ENCODE peak calls at places on chromosomes 3 and 15, in nine cellular contexts. F, R, W, A, I, Q, X, L and P are unnamed samples. For H3K36me3, the result is how much of the 10 kb centered on the place peaks cover.

GRCh38 chr3:127431066-127431465 is 143.2 kb upstream of the PRR20G start:
- DNase-seq in F (peak), R (no peak), W (no peak), A (peak), I (no peak), Q (no peak), X (no peak), L (no peak), P (no peak)

GRCh38 chr3:59262076-59262498 is 212.3 kb upstream of the CFAP20DC start:
- DNase-seq in F (no peak), R (no peak), W (no peak), A (no peak), I (no peak), Q (no peak), X (no peak), L (no peak), P (no peak)

GRCh38 chr3:144104146-144104545 is 132.5 kb downstream of the DIPK2A start:
- DNase-seq in F (no peak), R (no peak), W (no peak), A (no peak), I (no peak), Q (no peak), X (no peak), L (no peak), P (no peak)

GRCh38 chr3:126372413-126373145 is 15.4 kb upstream of the KLF15 start:
- DNase-seq in F (no peak), R (no peak), W (no peak), A (no peak), I (peak), Q (no peak), X (no peak), L (no peak), P (peak)

GRCh38 chr15:62835351-62835750 is 207.2 kb upstream of the TPM1 start:
- DNase-seq in F (no peak), R (no peak), W (no peak), A (no peak), I (no peak), Q (no peak), X (peak), L (peak), P (no peak)

GRCh38 chr3:174960898-174961297 is 101.8 kb downstream of the NAALADL2 start:
- DNase-seq in F (no peak), R (no peak), W (no peak), A (no peak), I (no peak), Q (no peak), X (no peak), L (no peak), P (no peak)

GRCh38 chr3:112640864-112641751 is at the start of gene CCDC80:
- DNase-seq in F (peak), R (no peak), W (no peak), A (no peak), I (no peak), Q (peak), X (peak), L (no peak), P (no peak)

GRCh38 chr15:40323239-40323952 is at the start of gene INAFM2:
- DNase-seq in F (peak), R (peak), W (peak), A (peak), I (peak), Q (peak), X (peak), L (peak), P (peak)

GRCh38 chr3:57582470-57583168 is 14.5 kb downstream of the ARF4 start:
- DNase-seq in F (no peak), R (no peak), W (no peak), A (no peak), I (no peak), Q (peak), X (no peak), L (no peak), P (peak)

GRCh38 chr15:66459818-66460615 is 37.5 kb downstream of the SNAPC5 start:
- DNase-seq in F (no peak), R (no peak), W (no peak), A (no peak), I (no peak), Q (no peak), X (peak), L (no peak), P (no peak)

GRCh38 chr3:191238321-191238817 is 39.3 kb downstream of the OSTN start:
- DNase-seq in F (no peak), R (no peak), W (no peak), A (no peak), I (no peak), Q (no peak), X (peak), L (no peak), P (no peak)

GRCh38 chr3:149632225-149632624 is 25.6 kb downstream of the WWTR1 start:
- DNase-seq in F (no peak), R (no peak), W (no peak), A (no peak), I (no peak), Q (no peak), X (no peak), L (no peak), P (no peak)

GRCh38 chr15:84684092-84684491 is 26.1 kb upstream of the NMB start:
- DNase-seq in F (no peak), R (no peak), W (no peak), A (no peak), I (no peak), Q (no peak), X (peak), L (no peak), P (no peak)

GRCh38 chr15:59687831-59688230 is 1.3 kb downstream of the BNIP2 start:
- DNase-seq in F (no peak), R (peak), W (no peak), A (no peak), I (no peak), Q (no peak), X (peak), L (no peak), P (peak)

GRCh38 chr3:11846281-11847034 is at the start of gene TAMM41:
- DNase-seq in F (peak), R (peak), W (peak), A (peak), I (peak), Q (peak), X (peak), L (peak), P (peak)

GRCh38 chr15:48703544-48703943 is 58.0 kb upstream of the FBN1 start:
- DNase-seq in F (no peak), R (no peak), W (no peak), A (no peak), I (no peak), Q (no peak), X (peak), L (no peak), P (no peak)

GRCh38 chr3:12967751-12968209 is 105.4 kb downstream of the IQSEC1 start:
- DNase-seq in F (peak), R (peak), W (peak), A (peak), I (peak), Q (peak), X (peak), L (peak), P (peak)

GRCh38 chr15:47773163-47773562 is 55.9 kb downstream of the SEMA6D start:
- DNase-seq in F (no peak), R (no peak), W (no peak), A (no peak), I (no peak), Q (no peak), X (peak), L (no peak), P (no peak)

GRCh38 chr15:67781907-67782559 is 43.3 kb upstream of the SKOR1 start:
- DNase-seq in F (no peak), R (no peak), W (no peak), A (no peak), I (no peak), Q (no peak), X (no peak), L (no peak), P (no peak)

GRCh38 chr3:172939651-172940293 is 189.2 kb downstream of the ECT2 start:
- DNase-seq in F (peak), R (no peak), W (peak), A (no peak), I (no peak), Q (no peak), X (peak), L (no peak), P (no peak)

GRCh38 chr3:149015383-149015782 is 24.0 kb downstream of the GYG1 start:
- DNase-seq in F (no peak), R (no peak), W (no peak), A (no peak), I (no peak), Q (no peak), X (peak), L (no peak), P (no peak)

GRCh38 chr3:104628185-104628789 is 738.4 kb upstream of the ALCAM start:
- DNase-seq in F (peak), R (no peak), W (no peak), A (no peak), I (no peak), Q (peak), X (peak), L (no peak), P (peak)

GRCh38 chr15:25613113-25613512 is 174.3 kb upstream of the UBE3A start:
- DNase-seq in F (peak), R (no peak), W (no peak), A (no peak), I (no peak), Q (no peak), X (no peak), L (no peak), P (no peak)

GRCh38 chr3:123688241-123688747 is 103.4 kb upstream of the HACD2 start:
- DNase-seq in F (no peak), R (no peak), W (no peak), A (no peak), I (no peak), Q (no peak), X (peak), L (no peak), P (no peak)

GRCh38 chr15:71761649-71762048 is 48.7 kb upstream of the NR2E3 start:
- DNase-seq in F (no peak), R (no peak), W (no peak), A (no peak), I (no peak), Q (peak), X (peak), L (no peak), P (no peak)

GRCh38 chr15:81887913-81888312 is 157.9 kb downstream of the MEX3B start:
- DNase-seq in F (no peak), R (no peak), W (no peak), A (no peak), I (no peak), Q (no peak), X (peak), L (no peak), P (no peak)

GRCh38 chr15:39794970-39795369 is 12.3 kb upstream of the FSIP1 start:
- DNase-seq in F (no peak), R (no peak), W (no peak), A (no peak), I (no peak), Q (peak), X (no peak), L (no peak), P (no peak)

GRCh38 chr3:165359005-165359404 is 162.8 kb upstream of the SLITRK3 start:
- DNase-seq in F (no peak), R (no peak), W (no peak), A (no peak), I (no peak), Q (no peak), X (no peak), L (no peak), P (no peak)

GRCh38 chr3:39157359-39157758 is 4.0 kb upstream of the CSRNP1 start:
- DNase-seq in F (no peak), R (no peak), W (no peak), A (no peak), I (no peak), Q (no peak), X (no peak), L (no peak), P (no peak)

GRCh38 chr3:88044411-88044810 is 14.4 kb downstream of the CGGBP1 start:
- DNase-seq in F (no peak), R (no peak), W (no peak), A (no peak), I (no peak), Q (no peak), X (peak), L (no peak), P (no peak)

GRCh38 chr3:95037097-95037496 is 974.2 kb downstream of the NSUN3 start:
- DNase-seq in F (no peak), R (no peak), W (no peak), A (no peak), I (no peak), Q (no peak), X (no peak), L (no peak), P (no peak)

GRCh38 chr15:39580630-39581500 is at the start of gene THBS1:
- DNase-seq in F (peak), R (peak), W (peak), A (peak), I (peak), Q (peak), X (peak), L (peak), P (peak)

GRCh38 chr3:129132097-129132866 is 10.7 kb upstream of the RAB43 start:
- DNase-seq in F (no peak), R (no peak), W (no peak), A (no peak), I (peak), Q (no peak), X (no peak), L (no peak), P (no peak)
- H3K36me3 ChIP-seq in F (under half), R (under half), W (half or more), A (under half), I (half or more), Q (under half), X (under half), L (under half), P (under half)

GRCh38 chr3:51698209-51698608 is 8.7 kb upstream of the GRM2 start:
- DNase-seq in F (peak), R (no peak), W (no peak), A (no peak), I (no peak), Q (no peak), X (no peak), L (no peak), P (no peak)
- H3K36me3 ChIP-seq in F (under half), R (under half), W (under half), A (under half), I (half or more), Q (under half), X (under half), L (under half), P (under half)

DNA sequence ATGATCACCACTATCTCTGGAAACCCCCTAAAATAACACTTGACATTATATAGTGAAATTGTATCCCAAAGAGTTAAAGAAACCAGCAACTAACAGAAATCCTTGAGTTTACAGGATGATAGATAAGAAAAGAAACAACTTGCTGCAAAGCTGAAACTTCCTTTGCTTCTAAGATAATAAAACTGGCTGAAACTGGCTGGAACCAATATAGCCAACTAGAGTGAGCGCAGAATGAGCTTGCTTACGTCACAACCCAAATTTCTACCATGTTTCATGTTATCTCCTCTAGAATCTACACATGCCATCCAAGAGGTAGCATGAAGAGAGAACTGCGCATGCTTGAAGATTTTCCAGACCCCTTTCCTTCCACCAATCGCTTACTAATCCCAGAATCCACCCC is 83.8 kb upstream of the ACTC1 start:
- DNase-seq in F (no peak), R (no peak), W (no peak), A (no peak), I (no peak), Q (no peak), X (no peak), L (no peak), P (no peak)
- H3K36me3 ChIP-seq in F (under half), R (under half), W (under half), A (under half), I (half or more), Q (under half), X (under half), L (under half), P (under half)

GRCh38 chr3:51391566-51392300 is 648 bp downstream of the RBM15B start:
- DNase-seq in F (peak), R (peak), W (no peak), A (no peak), I (peak), Q (peak), X (peak), L (no peak), P (peak)

GRCh38 chr3:51393564-51393963 is 2.5 kb downstream of the RBM15B start:
- DNase-seq in F (no peak), R (no peak), W (no peak), A (no peak), I (no peak), Q (no peak), X (no peak), L (no peak), P (no peak)

GRCh38 chr3:51393096-51393495 is 2.0 kb downstream of the RBM15B start:
- DNase-seq in F (no peak), R (no peak), W (no peak), A (no peak), I (no peak), Q (no peak), X (no peak), L (no peak), P (no peak)

GRCh38 chr3:51391075-51391565 is at the start of gene RBM15B:
- DNase-seq in F (peak), R (peak), W (peak), A (peak), I (peak), Q (peak), X (peak), L (peak), P (peak)

DNA sequence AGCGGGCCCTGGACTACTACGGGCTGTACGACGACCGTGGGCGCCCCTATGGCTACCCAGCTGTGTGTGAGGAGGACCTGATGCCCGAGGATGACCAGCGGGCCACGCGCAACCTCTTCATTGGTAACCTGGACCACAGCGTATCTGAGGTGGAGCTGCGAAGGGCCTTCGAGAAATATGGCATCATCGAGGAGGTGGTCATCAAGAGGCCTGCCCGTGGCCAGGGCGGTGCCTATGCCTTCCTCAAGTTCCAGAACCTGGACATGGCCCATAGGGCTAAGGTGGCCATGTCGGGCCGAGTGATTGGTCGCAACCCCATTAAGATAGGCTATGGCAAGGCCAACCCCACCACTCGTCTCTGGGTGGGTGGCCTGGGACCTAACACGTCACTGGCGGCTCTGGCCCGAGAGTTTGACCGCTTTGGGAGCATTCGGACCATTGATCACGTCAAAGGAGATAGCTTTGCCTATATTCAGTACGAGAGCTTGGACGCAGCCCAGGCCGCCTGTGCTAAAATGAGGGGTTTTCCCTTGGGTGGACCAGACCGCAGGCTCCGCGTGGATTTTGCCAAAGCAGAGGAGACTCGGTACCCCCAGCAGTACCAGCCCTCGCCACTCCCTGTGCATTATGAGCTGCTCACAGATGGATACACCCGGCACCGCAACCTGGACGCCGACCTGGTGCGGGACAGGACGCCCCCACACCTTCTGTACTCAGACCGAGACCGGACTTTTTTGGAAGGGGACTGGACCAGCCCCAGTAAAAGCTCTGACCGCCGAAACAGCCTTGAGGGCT is 1.4 kb downstream of the RBM15B start:
- DNase-seq in F (no peak), R (no peak), W (no peak), A (no peak), I (peak), Q (no peak), X (no peak), L (no peak), P (no peak)
- H3K36me3 ChIP-seq in F (under half), R (half or more), W (half or more), A (under half), I (half or more), Q (under half), X (under half), L (under half), P (under half)

DNA sequence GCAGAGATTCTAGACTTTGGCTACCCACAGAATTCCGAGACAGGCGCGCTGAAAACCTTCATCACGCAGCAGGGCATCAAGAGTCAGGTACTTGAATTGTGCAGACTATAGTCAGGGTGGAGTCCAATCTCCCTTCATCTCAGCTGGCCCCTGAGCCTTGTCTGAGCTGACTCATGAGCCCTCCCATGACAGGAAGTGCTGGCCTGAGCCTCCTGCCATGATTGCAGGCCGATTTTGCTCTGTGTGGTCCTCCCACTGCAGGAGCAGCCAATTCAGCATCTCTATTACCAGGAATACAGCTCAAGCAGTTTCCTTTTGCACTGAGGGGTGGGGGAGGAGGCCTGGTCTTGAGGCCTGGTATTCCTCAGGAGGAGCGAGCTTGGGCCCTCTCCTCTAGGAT is 5.5 kb downstream of the AP2M1 start:
- DNase-seq in F (no peak), R (no peak), W (no peak), A (no peak), I (no peak), Q (no peak), X (peak), L (no peak), P (no peak)
- H3K36me3 ChIP-seq in F (under half), R (half or more), W (half or more), A (under half), I (half or more), Q (under half), X (half or more), L (under half), P (under half)

DNA sequence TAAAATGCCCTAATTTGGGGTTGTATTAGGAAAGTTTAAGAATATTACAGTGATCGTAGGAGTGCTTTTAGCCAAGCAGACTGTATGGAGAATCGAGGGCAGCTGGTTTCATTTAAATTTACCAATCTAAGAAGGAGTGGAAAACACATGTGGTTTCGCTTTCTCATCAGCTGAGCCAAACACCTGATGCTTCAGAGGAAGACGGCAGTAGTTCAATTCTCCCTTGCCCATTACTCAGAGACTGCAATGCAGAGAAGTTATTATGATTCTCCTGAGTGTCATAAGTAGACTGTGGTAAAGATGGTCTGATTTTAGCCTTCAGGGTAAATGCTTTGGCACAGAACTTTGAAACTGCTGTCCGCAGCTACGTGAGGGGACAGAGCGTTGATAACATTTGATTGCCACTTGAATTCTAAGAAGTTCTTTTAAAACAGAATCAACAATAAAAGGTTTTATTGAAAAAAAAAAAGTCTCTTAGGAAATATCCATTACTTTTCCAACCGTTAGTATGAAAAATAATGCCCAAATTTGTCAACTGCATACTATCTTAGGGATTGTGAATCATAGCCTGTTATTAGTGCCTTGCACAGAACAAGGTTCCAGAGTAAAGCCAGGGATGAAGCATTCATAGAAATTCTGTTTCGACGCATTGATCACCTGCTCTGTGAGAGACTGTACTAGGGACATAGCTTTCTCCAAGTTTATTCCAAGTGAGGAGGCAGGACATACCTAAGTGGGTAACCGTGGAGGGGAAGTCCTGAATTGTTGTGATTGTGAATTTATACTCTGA is 25.6 kb downstream of the LYSMD4 start:
- DNase-seq in F (no peak), R (no peak), W (no peak), A (no peak), I (no peak), Q (no peak), X (peak), L (no peak), P (peak)
- H3K36me3 ChIP-seq in F (under half), R (under half), W (under half), A (under half), I (under half), Q (under half), X (under half), L (under half), P (under half)

GRCh38 chr3:168029705-168030104 is 66.0 kb downstream of the GOLIM4 start:
- DNase-seq in F (no peak), R (no peak), W (no peak), A (no peak), I (no peak), Q (no peak), X (no peak), L (no peak), P (no peak)
- H3K36me3 ChIP-seq in F (half or more), R (under half), W (half or more), A (under half), I (under half), Q (under half), X (under half), L (under half), P (under half)